ENCODE peak calls at places on chromosomes 1 and 21, in ten cellular contexts. Z, T, O, I, F, B, Q, E, A and M are unnamed samples.

GRCh38 chr21:36065497-36066036 is 4.3 kb upstream of the CBR1 start:
- DNase-seq in I (peak), B (no peak), Z (no peak), Q (no peak), O (no peak), A (no peak), T (no peak), F (no peak), E (peak), M (no peak)

GRCh38 chr1:86277909-86278308 is 118.2 kb downstream of the ODF2L start:
- DNase-seq in A (no peak), F (no peak), Q (no peak), Z (no peak), T (no peak), I (no peak), B (no peak), E (no peak), O (no peak), M (no peak)

GRCh38 chr21:33541105-33541711 is 709 bp downstream of the GART start:
- DNase-seq in O (no peak), I (no peak), E (peak), A (no peak), Q (peak), F (peak), T (no peak), B (no peak), Z (peak), M (no peak)

GRCh38 chr21:16419188-16419874 is 689.5 kb downstream of the USP25 start:
- DNase-seq in F (peak), B (no peak), E (peak), T (peak), I (peak), Q (peak), A (peak), O (peak), Z (no peak), M (peak)

GRCh38 chr1:205581321-205581980 is 50.4 kb downstream of the ELK4 start:
- DNase-seq in Z (no peak), Q (no peak), E (no peak), T (no peak), I (no peak), F (no peak), O (no peak), B (no peak), A (no peak), M (peak)

GRCh38 chr1:3646596-3646995 is 3.3 kb downstream of the WRAP73 start:
- DNase-seq in A (no peak), I (no peak), F (no peak), Z (no peak), Q (no peak), T (no peak), O (no peak), B (no peak), E (no peak), M (peak)

GRCh38 chr1:167518331-167518700 is at the start of gene CD247:
- DNase-seq in I (no peak), Z (no peak), Q (no peak), F (no peak), O (no peak), E (no peak), B (no peak), A (no peak), T (no peak), M (no peak)

GRCh38 chr1:239909894-239910293 is 181.8 kb upstream of the FMN2 start:
- DNase-seq in E (peak), Z (peak), I (peak), A (peak), F (no peak), Q (no peak), T (no peak), B (no peak), O (no peak), M (no peak)

GRCh38 chr1:165444897-165445370 is at the start of gene RXRG:
- DNase-seq in T (peak), F (no peak), Z (peak), I (peak), A (no peak), Q (peak), O (peak), E (peak), B (no peak), M (no peak)

GRCh38 chr1:113507552-113508214 is 117.4 kb downstream of the MAGI3 start:
- DNase-seq in B (no peak), A (no peak), O (no peak), I (no peak), Z (no peak), Q (no peak), T (no peak), F (no peak), E (no peak), M (no peak)

GRCh38 chr1:173392895-173393654 is 84.1 kb upstream of the PRDX6 start:
- DNase-seq in Z (no peak), F (peak), B (peak), I (no peak), E (peak), A (peak), O (no peak), Q (no peak), T (peak), M (no peak)

GRCh38 chr1:38781872-38782617 is 77.5 kb downstream of the RRAGC start:
- DNase-seq in O (no peak), Z (no peak), F (no peak), Q (no peak), A (no peak), T (no peak), B (no peak), I (no peak), E (no peak), M (no peak)

GRCh38 chr1:174116042-174116441 is 43.3 kb upstream of the RABGAP1L start:
- DNase-seq in T (no peak), F (no peak), A (no peak), E (peak), Z (no peak), O (no peak), Q (no peak), I (no peak), B (no peak), M (no peak)

GRCh38 chr1:89516055-89516454 is 8.6 kb upstream of the LRRC8B start:
- DNase-seq in A (no peak), T (no peak), F (peak), E (peak), Z (no peak), Q (no peak), O (no peak), I (no peak), B (peak), M (no peak)

GRCh38 chr1:93804412-93804811 is 74.6 kb downstream of the DNTTIP2 start:
- DNase-seq in Q (no peak), B (no peak), E (peak), T (peak), Z (no peak), O (no peak), F (peak), A (no peak), I (peak), M (no peak)

GRCh38 chr1:27752372-27752771 is 20.6 kb upstream of the STX12 start:
- DNase-seq in Z (no peak), Q (no peak), O (no peak), A (no peak), F (no peak), T (no peak), B (no peak), E (peak), I (no peak), M (no peak)

GRCh38 chr1:230335861-230336549 is 90.1 kb downstream of the PGBD5 start:
- DNase-seq in Q (no peak), A (no peak), F (no peak), I (no peak), E (peak), T (no peak), Z (no peak), B (no peak), O (no peak), M (no peak)

GRCh38 chr1:63873751-63874150 is 99.9 kb downstream of the ROR1 start:
- DNase-seq in I (no peak), Q (no peak), T (no peak), Z (no peak), B (no peak), F (no peak), A (no peak), E (peak), O (no peak), M (no peak)

GRCh38 chr1:31674626-31675025 is 29.2 kb downstream of the COL16A1 start:
- DNase-seq in T (no peak), B (no peak), Q (no peak), F (no peak), O (no peak), I (no peak), E (no peak), A (no peak), Z (no peak), M (no peak)

GRCh38 chr1:214551052-214551435 is 358 bp downstream of the PTPN14 start:
- DNase-seq in Q (no peak), T (peak), A (peak), Z (peak), O (peak), B (no peak), I (peak), F (no peak), E (no peak), M (peak)

GRCh38 chr21:26405735-26406361 is 167.2 kb downstream of the CYYR1 start:
- DNase-seq in A (no peak), E (peak), O (no peak), I (no peak), F (peak), Q (no peak), B (no peak), Z (no peak), T (no peak), M (no peak)

GRCh38 chr1:244046907-244047738 is 4.0 kb upstream of the ZBTB18 start:
- DNase-seq in I (peak), T (no peak), B (no peak), F (no peak), A (no peak), Z (no peak), Q (no peak), E (peak), O (no peak), M (no peak)

GRCh38 chr1:58209578-58209977 is 336.9 kb downstream of the OMA1 start:
- DNase-seq in F (no peak), O (no peak), T (no peak), Z (no peak), A (no peak), E (no peak), B (no peak), Q (no peak), I (no peak), M (no peak)

GRCh38 chr1:94698759-94699502 is 121.2 kb upstream of the SLC44A3 start:
- DNase-seq in F (peak), A (no peak), B (peak), Q (no peak), Z (no peak), I (no peak), O (no peak), E (peak), T (no peak), M (no peak)

GRCh38 chr1:62849031-62849430 is 65.1 kb downstream of the ATG4C start:
- DNase-seq in I (no peak), B (no peak), F (peak), E (no peak), Z (no peak), O (no peak), T (no peak), A (no peak), Q (no peak), M (no peak)

GRCh38 chr1:208041505-208041904 is 130.6 kb upstream of the CD34 start:
- DNase-seq in Q (no peak), E (no peak), O (no peak), B (no peak), A (no peak), I (no peak), F (no peak), T (no peak), Z (no peak), M (no peak)

GRCh38 chr1:107390076-107390420 is 249.2 kb downstream of the NTNG1 start:
- DNase-seq in I (no peak), F (no peak), E (no peak), O (no peak), A (no peak), Z (no peak), Q (no peak), B (no peak), T (no peak), M (no peak)

GRCh38 chr1:227730630-227731151 is 4.4 kb downstream of the JMJD4 start:
- DNase-seq in E (no peak), Q (peak), F (no peak), T (no peak), A (no peak), B (no peak), Z (no peak), I (no peak), O (no peak), M (peak)

GRCh38 chr1:31658721-31659120 is 14.0 kb upstream of the PEF1 start:
- DNase-seq in F (no peak), O (no peak), Z (no peak), I (no peak), A (no peak), T (no peak), Q (no peak), B (no peak), E (peak), M (no peak)

GRCh38 chr1:244863491-244864252 is 671 bp downstream of the HNRNPU start:
- DNase-seq in B (no peak), Q (peak), I (peak), F (no peak), T (peak), A (peak), E (no peak), O (peak), Z (peak), M (peak)

GRCh38 chr21:14737922-14738321 is 191.8 kb upstream of the SAMSN1 start:
- DNase-seq in A (no peak), E (peak), I (peak), B (peak), F (peak), T (no peak), O (peak), Z (no peak), Q (no peak), M (no peak)

GRCh38 chr1:151720974-151721787 is at the start of gene RIIAD1:
- DNase-seq in Z (peak), E (no peak), A (no peak), F (no peak), T (peak), B (no peak), Q (peak), I (no peak), O (no peak), M (no peak)

GRCh38 chr1:112337028-112337531 is 58.9 kb upstream of the CTTNBP2NL start:
- DNase-seq in E (peak), F (peak), I (peak), Q (no peak), B (peak), Z (no peak), A (no peak), T (peak), O (peak), M (no peak)

GRCh38 chr1:20472860-20473711 is 12.9 kb downstream of the CAMK2N1 start:
- DNase-seq in Q (peak), A (no peak), F (peak), B (no peak), Z (no peak), I (peak), T (peak), E (peak), O (no peak), M (no peak)

DNA sequence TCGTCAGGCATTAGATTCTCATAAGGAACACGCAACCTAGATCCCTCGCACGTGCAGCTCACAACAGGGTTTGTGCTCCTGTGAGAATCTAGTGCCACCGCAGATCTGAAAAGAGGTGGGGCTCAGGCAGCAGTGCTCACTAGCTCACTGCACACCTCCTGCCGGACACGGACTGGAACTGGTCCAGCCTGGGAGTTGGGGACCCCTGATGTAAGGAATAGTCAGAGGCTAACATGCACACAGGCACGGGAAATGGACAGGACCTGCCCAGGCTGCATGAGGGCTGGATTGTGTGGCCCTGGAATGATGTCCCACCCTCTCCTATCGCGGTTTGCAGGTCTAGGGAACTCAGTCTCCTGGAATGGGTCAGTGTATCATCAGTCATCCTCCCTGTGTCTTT is 23.2 kb upstream of the MX1 start:
- DNase-seq in A (no peak), O (no peak), T (peak), I (no peak), Q (no peak), B (no peak), E (no peak), F (no peak), Z (no peak), M (peak)
- TF ChIP-seq POLR2A in A (no peak), O (no peak), T (no peak), I (no peak), Q (no peak), B (no peak), E (no peak), F (no peak), Z (no peak), M (no peak)

DNA sequence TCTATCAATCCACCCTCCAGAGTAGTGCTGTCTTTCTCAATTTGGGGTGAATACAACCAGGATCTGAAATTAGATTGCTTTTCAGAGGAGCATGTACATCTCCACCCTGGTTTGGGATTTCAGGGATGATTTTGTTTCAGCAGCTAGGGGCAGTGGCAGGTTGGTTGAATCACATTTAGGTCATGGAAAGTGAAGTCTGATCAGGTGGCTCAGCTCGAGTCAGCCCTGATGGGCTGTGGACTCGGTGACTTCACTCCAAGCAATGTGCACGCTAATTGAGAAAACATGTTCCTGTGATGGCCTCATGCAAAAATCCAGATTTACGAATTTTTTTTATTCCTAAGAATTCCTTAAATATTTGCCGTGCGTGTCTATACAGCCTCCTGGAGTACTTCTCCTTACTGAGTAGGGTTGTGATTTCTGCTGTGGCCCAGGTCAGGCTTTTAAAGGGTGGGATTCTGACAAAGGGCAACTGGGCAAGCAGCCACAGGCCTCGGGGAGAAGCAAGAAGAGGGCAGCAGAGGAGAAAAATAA is 7.5 kb downstream of the NGF start:
- DNase-seq in Q (peak), Z (no peak), A (no peak), B (no peak), F (no peak), E (peak), I (peak), T (no peak), O (no peak), M (no peak)
- TF ChIP-seq CTCF in Q (peak), Z (no peak), A (no peak), B (no peak), F (no peak), E (peak), I (no peak), T (no peak), O (no peak), M (no peak)

DNA sequence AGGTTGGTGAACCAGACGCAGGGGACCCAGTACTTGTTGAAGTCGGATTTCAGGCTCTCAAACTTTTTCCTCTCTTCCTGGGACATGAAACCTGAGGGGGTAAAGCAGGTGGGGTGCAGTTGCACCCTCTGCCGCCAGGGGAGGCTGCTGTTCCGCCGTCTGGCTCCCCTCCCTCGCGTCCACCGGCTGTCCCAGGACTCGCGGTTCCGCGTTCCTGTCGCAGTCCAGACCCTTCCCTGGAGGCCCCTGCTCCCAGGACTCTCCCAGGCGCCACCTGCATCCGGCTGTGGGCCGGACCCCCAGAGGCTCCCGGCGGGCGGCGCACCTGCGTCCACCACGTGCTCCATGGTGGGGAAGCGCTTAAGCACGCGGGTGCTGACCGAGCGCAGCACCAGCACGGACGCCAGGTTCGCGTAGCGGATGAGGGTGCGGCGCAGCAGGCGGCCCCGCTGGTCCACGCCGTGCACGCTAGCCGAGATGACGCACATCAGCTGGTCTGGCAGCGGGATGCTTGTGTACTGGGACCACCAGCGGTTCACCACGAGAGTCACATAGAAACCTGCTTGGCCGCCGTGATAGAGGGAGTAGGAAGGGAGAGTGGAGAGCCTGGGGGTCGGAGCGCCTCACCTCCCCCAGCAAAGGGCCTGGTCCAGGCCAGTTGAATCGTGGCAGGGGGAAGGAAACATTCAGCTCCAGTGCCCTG is 1.7 kb downstream of the BEST4 start:
- DNase-seq in E (peak), F (peak), I (peak), B (peak), O (peak), Q (peak), A (no peak), T (peak), Z (peak), M (no peak)
- TF ChIP-seq POLR2A in E (no peak), F (peak), I (peak), B (no peak), O (no peak), Q (no peak), A (no peak), T (no peak), Z (no peak), M (no peak)

DNA sequence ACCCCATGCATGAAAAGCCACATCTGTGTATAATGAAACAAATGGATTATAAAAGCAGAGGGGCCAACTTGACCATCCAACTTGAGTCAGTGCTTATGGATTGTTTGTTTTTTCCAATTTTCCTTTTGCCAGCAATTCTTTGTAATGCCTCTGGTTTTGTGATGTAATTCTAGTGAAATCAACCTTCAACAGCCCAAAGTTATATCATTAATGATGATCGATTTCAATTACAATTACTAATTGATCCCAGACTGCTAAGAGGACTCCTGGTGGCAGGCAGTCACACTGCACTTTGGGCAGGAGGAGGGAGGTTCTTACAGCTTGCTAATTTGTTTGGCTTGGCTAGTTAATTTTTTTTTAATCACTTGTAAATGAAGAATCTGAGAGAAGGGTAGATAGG is 552.3 kb downstream of the NUF2 start:
- DNase-seq in Z (no peak), B (no peak), A (no peak), Q (no peak), I (no peak), F (no peak), E (no peak), O (no peak), T (no peak), M (no peak)
- TF ChIP-seq CTCF in Z (no peak), B (peak), A (no peak), Q (no peak), I (peak), F (no peak), E (peak), O (peak), T (peak), M (no peak)

GRCh38 chr1:40040511-40041465 is at the start of gene CAP1:
- DNase-seq in E (peak), B (peak), O (peak), I (peak), Z (peak), Q (peak), A (peak), T (peak), F (peak), M (peak)
- TF ChIP-seq POLR2A in E (peak), B (peak), O (peak), I (no peak), Z (no peak), Q (no peak), A (peak), T (no peak), F (peak), M (no peak)

DNA sequence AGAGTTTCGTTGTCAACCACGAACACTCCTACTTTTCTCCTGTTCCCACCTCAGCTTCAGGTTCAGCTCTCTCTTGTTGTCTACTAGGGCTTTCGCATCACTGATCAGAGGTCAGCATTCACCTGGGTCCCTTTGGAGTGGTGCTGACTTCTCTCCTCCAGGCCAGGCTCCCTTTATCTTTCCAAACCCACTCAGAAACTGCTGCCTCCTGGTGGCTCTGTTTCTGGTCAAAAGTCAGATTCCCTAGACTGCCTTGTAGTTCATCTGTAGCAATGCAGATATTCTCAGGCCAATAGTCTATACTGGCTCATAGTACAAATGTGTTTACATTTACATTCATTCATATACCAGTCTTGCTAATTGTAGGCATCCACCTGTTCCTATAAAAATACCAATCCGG is 6.4 kb upstream of the ERI3 start:
- DNase-seq in A (no peak), I (no peak), Z (no peak), O (no peak), F (peak), B (no peak), T (no peak), E (no peak), Q (no peak), M (no peak)
- TF ChIP-seq CTCF in A (no peak), I (no peak), Z (no peak), O (no peak), F (no peak), B (peak), T (no peak), E (peak), Q (no peak), M (no peak)